ENCODE peak calls at places on chromosome 21, in four cellular contexts. Y is WTC11, N is GM12878, G is HepG2. Z is an unnamed sample.

GRCh38 chr21:45372732-45373355 is 32.1 kb upstream of the COL18A1 start:
- DNase-seq in Y (no peak), N (no peak), G (no peak), Z (no peak)

GRCh38 chr21:43733529-43734071 is 14.7 kb downstream of the PDXK start:
- DNase-seq in Y (no peak), N (no peak), G (no peak), Z (no peak)

GRCh38 chr21:36830041-36830440 is 131.1 kb downstream of the SIM2 start:
- DNase-seq in Y (no peak), N (no peak), G (no peak), Z (no peak)

GRCh38 chr21:14259669-14260458 is 43.9 kb downstream of the RBM11 start:
- DNase-seq in Y (no peak), N (no peak), G (peak), Z (peak)

GRCh38 chr21:43367859-43368258 is 59.1 kb downstream of the SIK1 start:
- DNase-seq in Y (no peak), N (no peak), G (no peak), Z (no peak)

GRCh38 chr21:37220433-37220980 is 46.6 kb downstream of the VPS26C start:
- DNase-seq in Y (peak), N (no peak), G (peak), Z (no peak)

GRCh38 chr21:46191686-46192575 is 7.7 kb upstream of the SPATC1L start:
- DNase-seq in Y (no peak), N (no peak), G (no peak), Z (no peak)

GRCh38 chr21:31837613-31838390 is 35.0 kb upstream of the HUNK start:
- DNase-seq in Y (no peak), N (no peak), G (no peak), Z (no peak)

GRCh38 chr21:8994640-8995511 is 1526.5 kb upstream of the TPTE start:
- DNase-seq in Y (no peak), N (no peak), G (peak), Z (no peak)

GRCh38 chr21:18142639-18143038 is 102.0 kb upstream of the CHODL start:
- DNase-seq in Y (no peak), N (no peak), G (no peak), Z (no peak)

GRCh38 chr21:32248616-32249550 is 30.0 kb downstream of the MIS18A start:
- DNase-seq in Y (no peak), N (no peak), G (no peak), Z (no peak)

GRCh38 chr21:39885119-39885848 is 18.0 kb downstream of the PCP4 start:
- DNase-seq in Y (no peak), N (no peak), G (no peak), Z (no peak)

DNA sequence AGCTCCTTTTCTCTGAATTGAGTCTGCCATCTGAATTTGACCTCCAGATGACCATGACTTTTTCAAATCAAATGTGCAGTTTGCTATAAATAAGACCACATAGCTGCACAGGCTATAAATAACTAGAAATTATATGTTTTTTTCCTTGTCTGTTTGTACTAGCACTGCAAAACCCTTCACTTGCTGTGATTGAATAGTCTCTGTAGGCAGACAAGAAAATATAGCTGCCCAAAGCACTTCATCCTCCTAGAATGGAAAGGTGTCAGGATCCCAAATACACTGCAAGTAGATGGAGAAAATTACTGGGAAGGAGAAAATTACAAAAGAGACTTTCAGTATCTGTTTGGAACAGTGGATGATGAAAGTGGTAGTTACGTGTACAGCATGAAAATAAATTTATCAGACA is 175.8 kb downstream of the APP start:
- DNase-seq in Y (no peak), N (no peak), G (no peak), Z (no peak)
- TF ChIP-seq ETV6 in Y (no peak), N (no peak), G (no peak), Z (no peak)

DNA sequence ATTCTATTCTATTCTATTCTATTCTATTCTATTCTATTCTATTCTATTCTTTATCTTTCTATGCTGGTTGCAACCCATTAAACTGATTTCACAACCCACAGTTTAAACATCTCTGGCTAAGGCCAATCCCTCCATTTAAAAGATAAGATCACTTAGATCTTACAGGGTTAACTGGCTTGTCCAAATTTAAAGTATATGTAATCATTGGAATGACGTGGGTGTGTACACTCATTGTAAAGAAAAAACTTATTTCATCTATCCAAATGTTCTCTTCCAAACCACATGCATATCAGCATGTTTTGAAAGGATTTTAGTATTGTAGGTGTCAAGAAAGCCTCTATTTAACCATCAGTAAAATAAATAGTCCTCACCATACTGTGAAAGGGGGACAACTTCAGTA is 299.6 kb upstream of the RUNX1 start:
- DNase-seq in Y (no peak), N (no peak), G (no peak), Z (no peak)
- TF ChIP-seq ETV6 in Y (no peak), N (no peak), G (no peak), Z (no peak)

DNA sequence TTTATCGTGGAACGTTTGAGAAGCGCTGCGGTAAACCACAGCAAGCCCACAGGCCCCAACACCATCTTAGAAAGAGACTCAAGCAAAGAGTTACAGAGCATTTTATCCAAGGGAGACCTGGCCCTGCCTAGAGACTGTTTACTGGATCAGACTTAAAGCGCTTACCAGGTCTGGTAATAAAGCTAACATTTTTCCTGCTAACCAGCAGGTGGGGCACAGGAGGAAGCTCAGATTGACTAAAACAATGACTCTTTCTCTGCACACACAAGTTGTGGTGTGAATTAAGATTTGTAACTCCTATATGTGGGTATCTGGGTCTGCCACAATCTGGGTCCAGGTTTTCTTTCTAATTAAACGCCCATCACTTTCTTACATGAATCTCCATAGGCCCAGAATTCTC is 136.5 kb upstream of the ETS2 start:
- DNase-seq in Y (no peak), N (no peak), G (peak), Z (peak)
- TF ChIP-seq ETV6 in Y (no peak), N (no peak), G (no peak), Z (no peak)

DNA sequence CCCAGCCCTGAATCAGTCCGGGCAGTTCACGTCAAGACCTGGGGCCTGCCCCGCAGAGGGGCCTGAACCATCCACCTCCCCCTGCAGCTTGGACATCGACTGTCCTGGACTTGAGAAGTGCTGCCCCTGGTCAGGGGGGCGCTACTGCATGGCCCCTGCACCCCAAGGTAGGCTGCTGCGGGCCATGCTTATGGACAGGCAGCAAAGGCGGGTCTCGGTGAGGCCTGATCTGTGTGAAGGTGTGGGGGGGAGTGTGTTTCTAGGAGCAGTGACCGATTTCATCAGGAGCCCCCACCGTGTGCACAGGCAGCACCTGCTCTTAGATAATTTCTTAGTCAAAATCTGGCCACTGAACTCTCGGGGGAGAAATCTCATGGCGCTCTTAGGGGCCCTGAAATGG is 13.0 kb downstream of the UMODL1 start:
- DNase-seq in Y (no peak), N (no peak), G (no peak), Z (no peak)
- TF ChIP-seq ETV6 in Y (no peak), N (no peak), G (no peak), Z (no peak)

Z was measured in K562.